ENCODE peak calls at places on chromosome 11, in five cellular contexts. D is tibial nerve, R is esophagus muscularis mucosa, L is fibroblast of lung, S is colonic mucosa. F is an unnamed sample. For H3K9me3, the result is how much of the 10 kb centered on the place peaks cover.

GRCh38 chr11:65454311-65454695 is 31.7 kb downstream of the NEAT1 start:
- DNase-seq in D (no peak), R (no peak), L (peak), S (no peak), F (no peak)

GRCh38 chr11:44726278-44727113 is at the start of gene TSPAN18:
- DNase-seq in D (no peak), R (no peak), L (no peak), S (peak), F (peak)

GRCh38 chr11:126032374-126032773 is 30.3 kb downstream of the CDON start:
- DNase-seq in D (no peak), R (no peak), L (no peak), S (no peak), F (no peak)

GRCh38 chr11:63508009-63508408 is 2.1 kb downstream of the LGALS12 start:
- DNase-seq in D (no peak), R (no peak), L (no peak), S (peak), F (no peak)

GRCh38 chr11:64585150-64585549 is 5.9 kb upstream of the SLC22A12 start:
- DNase-seq in D (no peak), R (no peak), L (no peak), S (no peak), F (no peak)

GRCh38 chr11:62548545-62549335 is 2.1 kb upstream of the AHNAK start:
- DNase-seq in D (no peak), R (no peak), L (peak), S (peak), F (no peak)

GRCh38 chr11:113663567-113663966 is 42.5 kb downstream of the TMPRSS5 start:
- DNase-seq in D (no peak), R (no peak), L (peak), S (no peak), F (no peak)

GRCh38 chr11:65941720-65942310 is 3.5 kb upstream of the TSGA10IP start:
- DNase-seq in D (no peak), R (no peak), L (no peak), S (no peak), F (no peak)

GRCh38 chr11:73429121-73429740 is 53.0 kb downstream of the RELT start:
- DNase-seq in D (no peak), R (no peak), L (peak), S (no peak), F (no peak)

GRCh38 chr11:15101072-15101701 is 13.5 kb upstream of the INSC start:
- DNase-seq in D (peak), R (peak), L (peak), S (peak), F (peak)

GRCh38 chr11:72676874-72677341 is 2.7 kb upstream of the PDE2A start:
- DNase-seq in D (peak), R (no peak), L (peak), S (peak), F (peak)

GRCh38 chr11:69992943-69993694 is 85.0 kb upstream of the ANO1 start:
- DNase-seq in D (no peak), R (no peak), L (no peak), S (peak), F (no peak)

GRCh38 chr11:44556735-44557409 is 8.6 kb upstream of the CD82 start:
- DNase-seq in D (peak), R (no peak), L (peak), S (peak), F (peak)

GRCh38 chr11:132987936-132988335 is 544.4 kb downstream of the OPCML start:
- DNase-seq in D (no peak), R (no peak), L (peak), S (no peak), F (no peak)

GRCh38 chr11:71321433-71322191 is 69.2 kb upstream of the SHANK2 start:
- DNase-seq in D (no peak), R (no peak), L (no peak), S (no peak), F (no peak)

GRCh38 chr11:44534215-44534711 is 31.2 kb upstream of the CD82 start:
- DNase-seq in D (no peak), R (no peak), L (no peak), S (no peak), F (no peak)

GRCh38 chr11:125036933-125037332 is 26.2 kb upstream of the SLC37A2 start:
- DNase-seq in D (no peak), R (no peak), L (peak), S (no peak), F (no peak)

GRCh38 chr11:11584937-11585336 is 36.9 kb downstream of the GALNT18 start:
- DNase-seq in D (no peak), R (no peak), L (peak), S (no peak), F (no peak)

GRCh38 chr11:115198301-115198700 is 305.9 kb downstream of the CADM1 start:
- DNase-seq in D (no peak), R (no peak), L (no peak), S (no peak), F (no peak)

GRCh38 chr11:21931436-21932101 is 261.3 kb upstream of the ANO5 start:
- DNase-seq in D (no peak), R (no peak), L (no peak), S (no peak), F (no peak)

GRCh38 chr11:21928834-21929233 is 264.1 kb upstream of the ANO5 start:
- DNase-seq in D (no peak), R (no peak), L (no peak), S (no peak), F (no peak)

GRCh38 chr11:21933095-21933494 is 259.8 kb upstream of the ANO5 start:
- DNase-seq in D (no peak), R (no peak), L (no peak), S (no peak), F (no peak)

GRCh38 chr11:21927628-21928027 is 265.3 kb upstream of the ANO5 start:
- DNase-seq in D (no peak), R (no peak), L (no peak), S (no peak), F (no peak)
- H3K9me3 ChIP-seq in D (under half), R (under half), L (under half), S (under half), F (under half)

GRCh38 chr11:60168306-60168705 is 14.6 kb downstream of the MS4A6A start:
- DNase-seq in D (no peak), R (no peak), L (no peak), S (no peak), F (no peak)
- H3K9me3 ChIP-seq in D (under half), R (under half), L (under half), S (under half), F (under half)

GRCh38 chr11:30452114-30452513 is 129.2 kb downstream of the ARL14EP start:
- DNase-seq in D (no peak), R (no peak), L (no peak), S (no peak), F (no peak)
- H3K9me3 ChIP-seq in D (under half), R (under half), L (under half), S (under half), F (under half)

GRCh38 chr11:97514446-97514845 is 1124.6 kb downstream of the JRKL start:
- DNase-seq in D (no peak), R (no peak), L (no peak), S (no peak), F (no peak)
- H3K9me3 ChIP-seq in D (under half), R (under half), L (under half), S (under half), F (under half)

GRCh38 chr11:61372659-61373058 is 10.5 kb downstream of the TMEM138 start:
- DNase-seq in D (no peak), R (no peak), L (no peak), S (no peak), F (no peak)
- H3K9me3 ChIP-seq in D (under half), R (under half), L (under half), S (under half), F (under half)

DNA sequence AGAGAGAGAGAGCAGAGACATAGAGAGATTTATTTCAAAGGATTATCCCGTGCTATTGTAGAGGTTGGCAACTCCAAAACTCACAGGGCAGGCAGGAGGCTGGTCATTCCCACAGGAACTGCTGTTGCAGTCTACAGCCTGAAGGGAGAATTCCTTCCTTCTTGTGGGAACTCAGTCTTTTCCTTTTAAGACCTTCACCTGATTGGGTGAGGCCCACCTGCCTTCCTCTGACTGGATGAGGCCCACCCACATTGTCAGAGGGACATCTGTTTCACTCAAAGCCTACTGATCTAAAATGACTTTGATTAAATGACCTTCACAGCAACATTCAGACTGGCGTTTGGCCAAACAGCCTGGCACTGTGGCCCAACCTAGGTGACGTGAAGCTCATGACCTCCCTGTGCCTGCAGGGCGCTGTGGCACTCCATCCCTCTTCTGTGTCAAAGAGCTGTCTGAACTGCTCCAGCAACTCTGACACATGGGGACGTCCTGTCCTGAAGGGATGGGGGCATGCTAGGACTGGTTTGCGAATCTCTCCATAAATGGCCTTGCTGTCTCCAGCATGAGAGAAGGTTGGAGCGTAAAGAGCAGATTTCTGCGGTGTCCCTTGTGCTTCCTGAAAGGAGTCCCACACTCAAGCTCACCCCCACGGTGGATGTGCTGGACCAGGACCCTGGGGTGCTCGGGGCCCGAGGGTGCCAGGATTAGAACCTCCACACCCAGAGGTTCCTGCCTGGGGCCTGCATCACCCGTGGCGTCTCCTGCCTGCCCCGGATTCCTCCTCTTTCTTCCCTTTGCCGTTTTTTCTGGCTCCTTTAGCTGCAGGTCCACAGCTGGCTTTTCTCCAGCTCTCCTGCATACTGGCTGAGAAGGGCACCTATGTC is 20.7 kb downstream of the KRTAP5-5 start:
- DNase-seq in D (no peak), R (no peak), L (no peak), S (no peak), F (no peak)
- H3K9me3 ChIP-seq in D (under half), R (under half), L (under half), S (under half), F (under half)

GRCh38 chr11:47302853-47303252 is 32.9 kb downstream of the MADD start:
- DNase-seq in D (no peak), R (no peak), L (no peak), S (no peak), F (no peak)
- H3K9me3 ChIP-seq in D (under half), R (under half), L (under half), S (under half), F (under half)

GRCh38 chr11:42138454-42138853 is 679.0 kb upstream of the LRRC4C start:
- DNase-seq in D (no peak), R (no peak), L (no peak), S (no peak), F (no peak)
- H3K9me3 ChIP-seq in D (under half), R (under half), L (under half), S (under half), F (under half)

GRCh38 chr11:50187220-50187619 is 154.5 kb downstream of the OR4C45 start:
- DNase-seq in D (no peak), R (no peak), L (no peak), S (no peak), F (no peak)
- H3K9me3 ChIP-seq in D (under half), R (under half), L (under half), S (under half), F (under half)

F was measured in T-helper 17 cell.